ENCODE peak calls at places on chromosomes 7 and 10, in nine cellular contexts. O, M, H, N, A, K, R, B and Y are unnamed samples.

GRCh38 chr7:120709931-120710330 is 148.0 kb downstream of the TSPAN12 start:
- DNase-seq in H (no peak), M (peak; percentile 14), N (no peak), B (no peak), R (no peak), O (no peak), K (no peak), A (no peak), Y (no peak)

GRCh38 chr7:46879783-46880182 is 702.1 kb downstream of the TNS3 start:
- DNase-seq in N (no peak), H (no peak), A (no peak), R (no peak), O (no peak), K (no peak), M (no peak), B (no peak), Y (no peak)

GRCh38 chr10:69333205-69333604 is 54.9 kb downstream of the HK1 start:
- DNase-seq in M (peak; percentile 74), K (no peak), B (peak; percentile 59), A (no peak), O (peak; percentile 81), H (peak; percentile 83), N (peak; percentile 85), R (peak; percentile 69), Y (peak; percentile 48)

GRCh38 chr7:128737867-128738390 is 1.2 kb upstream of the CALU start:
- DNase-seq in N (no peak), M (peak; percentile 87), H (no peak), O (no peak), K (no peak), B (no peak), R (peak; percentile 89), A (no peak), Y (no peak)

GRCh38 chr7:155380221-155380861 is 77.6 kb upstream of the EN2 start:
- DNase-seq in H (peak; percentile 89), M (peak; percentile 60), N (peak; percentile 73), A (peak; percentile 51), B (peak; percentile 66), K (peak; percentile 78), R (peak; percentile 42), O (peak; percentile 79), Y (peak; percentile 76)

GRCh38 chr10:22630229-22631174 is 83.9 kb downstream of the PIP4K2A start:
- DNase-seq in O (no peak), A (no peak), H (no peak), M (peak; percentile 68), N (no peak), B (no peak), R (peak; percentile 32), K (peak; percentile 23), Y (no peak)

GRCh38 chr10:15309221-15309620 is 61.9 kb downstream of the FAM171A1 start:
- DNase-seq in H (no peak), M (no peak), A (no peak), R (no peak), N (no peak), K (no peak), B (no peak), O (no peak), Y (no peak)

GRCh38 chr10:111612273-111612672 is 535.4 kb downstream of the ADRA2A start:
- DNase-seq in H (no peak), O (no peak), A (no peak), M (no peak), B (no peak), K (no peak), N (no peak), R (no peak), Y (no peak)

GRCh38 chr10:75532253-75532924 is 101.0 kb downstream of the LRMDA start:
- DNase-seq in H (no peak), R (no peak), A (no peak), K (no peak), O (no peak), B (no peak), M (peak; percentile 82), N (no peak), Y (no peak)

GRCh38 chr7:37449621-37450020 is 957 bp upstream of the ELMO1 start:
- DNase-seq in M (no peak), A (no peak), O (no peak), B (no peak), K (no peak), R (no peak), H (no peak), N (no peak), Y (no peak)

GRCh38 chr7:5421626-5422323 is 1.9 kb downstream of the TNRC18 start:
- DNase-seq in O (no peak), M (no peak), H (peak; percentile 61), N (peak; percentile 84), A (peak; percentile 26), R (peak; percentile 55), B (peak; percentile 54), K (peak; percentile 81), Y (no peak)

GRCh38 chr10:119131512-119132240 is 27.8 kb downstream of the DENND10 start:
- DNase-seq in R (no peak), N (peak; percentile 47), H (no peak), O (no peak), B (no peak), A (no peak), M (no peak), K (peak; percentile 33), Y (no peak)

GRCh38 chr10:80265740-80266512 is 23.5 kb downstream of the MAT1A start:
- DNase-seq in M (no peak), B (no peak), R (no peak), O (peak; percentile 53), K (no peak), N (no peak), H (peak; percentile 44), A (no peak), Y (no peak)

GRCh38 chr10:102505462-102506115 is 1.8 kb downstream of the SUFU start:
- DNase-seq in R (no peak), A (no peak), O (no peak), B (no peak), M (no peak), H (no peak), N (no peak), K (no peak), Y (no peak)

GRCh38 chr10:75708060-75708459 is 276.6 kb downstream of the LRMDA start:
- DNase-seq in K (no peak), N (no peak), H (no peak), A (no peak), R (no peak), M (no peak), B (no peak), O (no peak), Y (no peak)

DNA sequence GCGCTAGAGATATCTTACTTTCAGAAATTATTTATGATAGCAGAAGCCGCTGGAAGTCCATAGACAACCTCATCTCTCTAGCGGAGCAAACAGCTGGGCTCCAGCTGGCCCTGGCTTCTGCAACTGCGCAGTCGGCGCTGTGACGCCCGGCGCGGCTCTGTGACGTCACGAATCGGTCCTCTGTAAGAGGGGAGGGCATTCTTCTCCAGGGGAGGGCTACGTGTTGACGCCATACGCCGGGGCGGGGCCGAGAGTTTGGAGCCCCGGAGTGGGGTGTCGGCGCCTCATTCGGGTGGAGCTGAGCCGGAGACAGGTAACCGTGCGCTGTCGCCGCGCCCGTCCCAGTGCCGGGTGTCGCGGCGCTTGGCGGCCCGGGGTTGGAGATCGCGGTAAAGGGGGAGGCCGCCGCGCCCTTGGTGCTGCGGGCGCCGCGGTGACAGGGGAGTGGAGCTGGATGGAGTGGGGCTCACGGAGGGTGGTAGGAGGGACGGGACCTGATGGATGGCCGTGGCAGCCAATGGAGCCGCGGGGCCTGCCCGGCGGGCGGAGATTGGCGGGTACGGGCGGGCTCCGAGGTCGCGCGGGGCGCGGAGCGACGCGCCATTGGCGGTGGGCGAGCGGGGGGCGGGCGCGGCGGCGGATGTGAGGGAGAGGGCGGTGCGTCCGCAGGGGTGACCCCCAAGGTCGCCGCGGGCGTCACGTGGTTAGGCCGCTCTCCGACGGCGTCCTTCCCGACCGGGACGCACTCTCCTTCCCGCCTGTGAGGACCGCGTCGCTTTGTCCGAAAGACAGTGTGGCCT is at the start of gene OGDH:
- DNase-seq in B (peak; percentile 98), K (peak; percentile 100), O (peak; percentile 97), N (peak; percentile 99), M (peak; percentile 93), R (peak; percentile 97), H (peak; percentile 99), A (peak; percentile 100), Y (peak; percentile 97)
- TF ChIP-seq CTCF in B (no peak), K (no peak), O (no peak), N (peak; percentile 30), M (no peak), R (no peak), H (no peak), A (no peak), Y (no peak)

GRCh38 chr10:121974535-121975294 is at the start of gene NSMCE4A:
- DNase-seq in B (peak; percentile 53), N (peak; percentile 72), M (peak; percentile 43), O (peak; percentile 39), R (peak; percentile 57), K (peak; percentile 79), H (peak; percentile 84), A (peak; percentile 71), Y (peak; percentile 81)
- TF ChIP-seq CTCF in B (no peak), N (peak; percentile 69), M (no peak), O (peak; percentile 72), R (no peak), K (no peak), H (peak; percentile 72), A (no peak), Y (no peak)

DNA sequence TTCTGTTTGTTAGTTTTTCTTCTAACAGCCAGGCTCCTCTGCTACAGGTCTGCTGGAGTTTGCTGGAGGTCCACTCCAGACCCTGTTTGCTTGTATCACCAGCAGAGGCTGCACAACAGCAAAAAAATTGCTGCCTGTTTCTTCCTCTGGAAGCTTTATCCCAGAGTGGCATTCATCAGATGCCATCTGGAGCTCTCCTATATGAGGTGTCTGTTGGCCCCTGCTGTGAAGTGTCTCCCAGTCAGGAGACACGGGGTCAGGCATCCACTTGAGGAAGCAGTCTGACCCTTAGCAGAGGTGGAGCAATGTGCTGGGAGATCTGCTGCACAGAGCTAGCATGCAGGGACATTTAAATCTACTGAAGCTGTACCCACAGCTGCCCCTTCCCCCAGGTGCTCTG is 26.7 kb upstream of the CROT start:
- DNase-seq in N (no peak), O (no peak), R (no peak), A (no peak), B (no peak), K (no peak), H (peak; percentile 38), M (peak; percentile 10), Y (no peak)
- TF ChIP-seq CTCF in N (no peak), O (no peak), R (no peak), A (no peak), B (no peak), K (no peak), H (no peak), M (peak; percentile 7), Y (no peak)

GRCh38 chr10:88986549-88987242 is 3.9 kb upstream of the FAS start:
- DNase-seq in N (no peak), A (no peak), H (peak; percentile 64), R (peak; percentile 33), B (no peak), M (peak; percentile 45), K (peak; percentile 60), O (no peak), Y (no peak)

GRCh38 chr10:88987840-88988239 is 2.8 kb upstream of the FAS start:
- DNase-seq in M (no peak), K (no peak), H (no peak), R (no peak), N (no peak), A (no peak), B (no peak), O (no peak), Y (no peak)

GRCh38 chr10:88989423-88989822 is 1.2 kb upstream of the FAS start:
- DNase-seq in B (no peak), N (no peak), O (no peak), H (no peak), M (no peak), R (no peak), A (no peak), K (no peak), Y (no peak)

GRCh38 chr10:88989824-88990527 is 622 bp upstream of the FAS start:
- DNase-seq in N (no peak), A (no peak), H (peak; percentile 8), K (no peak), B (peak; percentile 73), R (peak; percentile 77), O (no peak), M (peak; percentile 72), Y (no peak)

GRCh38 chr10:88987243-88987726 is 3.3 kb upstream of the FAS start:
- DNase-seq in A (no peak), N (no peak), K (no peak), M (no peak), H (no peak), R (no peak), O (no peak), B (no peak), Y (no peak)
- TF ChIP-seq CTCF in A (no peak), N (no peak), K (no peak), M (no peak), H (no peak), R (peak; percentile 50), O (no peak), B (no peak), Y (no peak)